ENCODE peak calls at places on chromosomes 1 and 21, in six cellular contexts. T is NAMALWA; F is CD4-positive, alpha-beta memory T cell; I is NCI-H446; G is activated CD4-positive, alpha-beta T cell treated with anti-CD3 and anti-CD28 coated beads, Interleukin-2, amount 50 U/mL, for 24 hours; V is HCT116. J is an unnamed sample.

GRCh38 chr21:36027352-36027751 is 33.0 kb downstream of the SETD4 start:
- DNase-seq in T (no peak), F (no peak), I (no peak), G (no peak), V (no peak), J (no peak)

GRCh38 chr21:14690886-14691285 is 144.8 kb upstream of the SAMSN1 start:
- DNase-seq in T (no peak), F (no peak), I (no peak), G (no peak), V (no peak), J (no peak)

GRCh38 chr1:56434659-56435202 is 144.6 kb downstream of the PLPP3 start:
- DNase-seq in T (peak), F (no peak), I (no peak), G (no peak), V (no peak), J (no peak)

GRCh38 chr1:67214420-67215174 is 48.3 kb downstream of the IL23R start:
- DNase-seq in T (peak), F (peak), I (peak), G (peak), V (peak), J (no peak)

GRCh38 chr1:208137144-208137682 is 107.0 kb downstream of the PLXNA2 start:
- DNase-seq in T (no peak), F (no peak), I (peak), G (no peak), V (no peak), J (no peak)

GRCh38 chr1:4778056-4778455 is 123.6 kb downstream of the AJAP1 start:
- DNase-seq in T (no peak), F (no peak), I (no peak), G (no peak), V (no peak), J (no peak)

GRCh38 chr1:44811714-44812151 is 3.4 kb downstream of the BTBD19 start:
- DNase-seq in T (no peak), F (no peak), I (no peak), G (no peak), V (no peak), J (no peak)

GRCh38 chr1:220007438-220007837 is 38.9 kb downstream of the EPRS1 start:
- DNase-seq in T (no peak), F (no peak), I (no peak), G (no peak), V (no peak), J (no peak)

GRCh38 chr1:223700942-223701637 is 11.2 kb upstream of the CAPN2 start:
- DNase-seq in T (no peak), F (no peak), I (no peak), G (no peak), V (peak), J (no peak)

GRCh38 chr1:156062189-156062588 is 1.2 kb downstream of the RAB25 start:
- DNase-seq in T (no peak), F (no peak), I (no peak), G (no peak), V (no peak), J (no peak)

GRCh38 chr21:41715649-41716321 is 51.1 kb downstream of the RIPK4 start:
- DNase-seq in T (no peak), F (no peak), I (no peak), G (no peak), V (no peak), J (no peak)

GRCh38 chr1:151371744-151372410 is 628 bp downstream of the SELENBP1 start:
- DNase-seq in T (no peak), F (no peak), I (peak), G (no peak), V (no peak), J (no peak)

GRCh38 chr1:174769961-174770549 is 229.7 kb upstream of the CACYBP start:
- DNase-seq in T (peak), F (peak), I (peak), G (peak), V (peak), J (no peak)

GRCh38 chr1:64223329-64224151 is 20.1 kb downstream of the UBE2U start:
- DNase-seq in T (no peak), F (no peak), I (no peak), G (no peak), V (no peak), J (no peak)

GRCh38 chr1:201748331-201748730 is 80.6 kb upstream of the IPO9 start:
- DNase-seq in T (no peak), F (no peak), I (no peak), G (no peak), V (no peak), J (no peak)

GRCh38 chr1:76425843-76426145 is 351.2 kb downstream of the ST6GALNAC3 start:
- DNase-seq in T (no peak), F (no peak), I (peak), G (no peak), V (no peak), J (no peak)

GRCh38 chr1:45803299-45803780 is at the start of gene MAST2:
- DNase-seq in T (peak), F (peak), I (peak), G (peak), V (peak), J (peak)

GRCh38 chr1:223531742-223532341 is 133.7 kb downstream of the CAPN8 start:
- DNase-seq in T (peak), F (peak), I (peak), G (peak), V (peak), J (peak)

GRCh38 chr21:31559368-31560119 is 99.9 kb upstream of the SOD1 start:
- DNase-seq in T (peak), F (peak), I (peak), G (peak), V (peak), J (peak)

GRCh38 chr1:37437058-37437457 is 37.3 kb upstream of the ZC3H12A start:
- DNase-seq in T (no peak), F (no peak), I (no peak), G (no peak), V (no peak), J (no peak)

GRCh38 chr1:75632350-75632949 is 21.5 kb upstream of the SLC44A5 start:
- DNase-seq in T (peak), F (no peak), I (peak), G (no peak), V (peak), J (no peak)

GRCh38 chr1:21139601-21140000 is 37.1 kb downstream of the EIF4G3 start:
- DNase-seq in T (peak), F (no peak), I (peak), G (no peak), V (no peak), J (no peak)

GRCh38 chr1:119467219-119467618 is 39.8 kb upstream of the HSD3B1 start:
- DNase-seq in T (no peak), F (no peak), I (no peak), G (no peak), V (no peak), J (no peak)

GRCh38 chr1:18302788-18303413 is 177.8 kb upstream of the KLHDC7A start:
- DNase-seq in T (peak), F (no peak), I (peak), G (no peak), V (peak), J (no peak)

GRCh38 chr1:81126989-81127571 is 673.7 kb upstream of the ADGRL2 start:
- DNase-seq in T (peak), F (no peak), I (peak), G (no peak), V (no peak), J (no peak)